ENCODE peak calls at places on chromosomes 11 and 22, in six cellular contexts. One of them, this sample, is unnamed.

GRCh38 chr22:23395476-23396361 is 184.4 kb downstream of the IGLL1 start:
- DNase-seq in fibroblast of mammary gland: no peak
- DNase-seq in DMS153: no peak
- DNase-seq in nucleus accumbens: no peak
- DNase-seq in ovary: no peak
- DNase-seq in stimulated activated CD4-positive, alpha-beta T cell treated with anti-CD3 and anti-CD28 coated beads, Interleukin-15, amount 100 ng/mL, for 24 hours: no peak
- DNase-seq in this sample: no peak

GRCh38 chr22:24282401-24282800 is 11.8 kb downstream of the SPECC1L start:
- DNase-seq in nucleus accumbens: no peak
- DNase-seq in stimulated activated CD4-positive, alpha-beta T cell treated with anti-CD3 and anti-CD28 coated beads, Interleukin-15, amount 100 ng/mL, for 24 hours: no peak
- DNase-seq in DMS153: no peak
- DNase-seq in fibroblast of mammary gland: no peak
- DNase-seq in ovary: no peak
- DNase-seq in this sample: no peak

GRCh38 chr22:50694099-50694498 is 21.5 kb downstream of the SHANK3 start:
- DNase-seq in DMS153: no peak
- DNase-seq in stimulated activated CD4-positive, alpha-beta T cell treated with anti-CD3 and anti-CD28 coated beads, Interleukin-15, amount 100 ng/mL, for 24 hours: no peak
- DNase-seq in nucleus accumbens: no peak
- DNase-seq in ovary: no peak
- DNase-seq in fibroblast of mammary gland: no peak
- DNase-seq in this sample: no peak

GRCh38 chr11:93648168-93648567 is 13.3 kb upstream of the CEP295 start:
- DNase-seq in DMS153: peak; percentile 18
- DNase-seq in stimulated activated CD4-positive, alpha-beta T cell treated with anti-CD3 and anti-CD28 coated beads, Interleukin-15, amount 100 ng/mL, for 24 hours: no peak
- DNase-seq in ovary: no peak
- DNase-seq in nucleus accumbens: no peak
- DNase-seq in fibroblast of mammary gland: peak; percentile 10
- DNase-seq in this sample: no peak

GRCh38 chr22:43183496-43184263 is 3.3 kb downstream of the TTLL12 start:
- DNase-seq in DMS153: no peak
- DNase-seq in ovary: no peak
- DNase-seq in nucleus accumbens: no peak
- DNase-seq in stimulated activated CD4-positive, alpha-beta T cell treated with anti-CD3 and anti-CD28 coated beads, Interleukin-15, amount 100 ng/mL, for 24 hours: no peak
- DNase-seq in fibroblast of mammary gland: peak; percentile 61
- DNase-seq in this sample: peak; percentile 85

GRCh38 chr11:57406337-57406904 is 16.0 kb upstream of the PRG2 start:
- DNase-seq in DMS153: no peak
- DNase-seq in nucleus accumbens: no peak
- DNase-seq in ovary: no peak
- DNase-seq in stimulated activated CD4-positive, alpha-beta T cell treated with anti-CD3 and anti-CD28 coated beads, Interleukin-15, amount 100 ng/mL, for 24 hours: peak; percentile 69
- DNase-seq in fibroblast of mammary gland: peak; percentile 60
- DNase-seq in this sample: no peak

GRCh38 chr11:84465040-84465439 is 1162.1 kb downstream of the DLG2 start:
- DNase-seq in nucleus accumbens: no peak
- DNase-seq in ovary: no peak
- DNase-seq in stimulated activated CD4-positive, alpha-beta T cell treated with anti-CD3 and anti-CD28 coated beads, Interleukin-15, amount 100 ng/mL, for 24 hours: no peak
- DNase-seq in fibroblast of mammary gland: peak; percentile 18
- DNase-seq in DMS153: no peak
- DNase-seq in this sample: no peak

GRCh38 chr11:94730153-94730552 is 38.0 kb upstream of the AMOTL1 start:
- DNase-seq in fibroblast of mammary gland: no peak
- DNase-seq in ovary: no peak
- DNase-seq in stimulated activated CD4-positive, alpha-beta T cell treated with anti-CD3 and anti-CD28 coated beads, Interleukin-15, amount 100 ng/mL, for 24 hours: no peak
- DNase-seq in nucleus accumbens: no peak
- DNase-seq in DMS153: no peak
- DNase-seq in this sample: no peak

GRCh38 chr11:124075841-124076571 is 34.9 kb upstream of the OR10G7 start:
- DNase-seq in stimulated activated CD4-positive, alpha-beta T cell treated with anti-CD3 and anti-CD28 coated beads, Interleukin-15, amount 100 ng/mL, for 24 hours: peak; percentile 30
- DNase-seq in DMS153: no peak
- DNase-seq in ovary: no peak
- DNase-seq in nucleus accumbens: no peak
- DNase-seq in fibroblast of mammary gland: no peak
- DNase-seq in this sample: no peak

GRCh38 chr11:112279901-112280267 is 19.2 kb upstream of the PLET1 start:
- DNase-seq in nucleus accumbens: peak; percentile 41
- DNase-seq in ovary: peak; percentile 61
- DNase-seq in stimulated activated CD4-positive, alpha-beta T cell treated with anti-CD3 and anti-CD28 coated beads, Interleukin-15, amount 100 ng/mL, for 24 hours: peak; percentile 79
- DNase-seq in DMS153: no peak
- DNase-seq in fibroblast of mammary gland: peak; percentile 46
- DNase-seq in this sample: peak; percentile 80

GRCh38 chr11:115144014-115144413 is 360.2 kb downstream of the CADM1 start:
- DNase-seq in stimulated activated CD4-positive, alpha-beta T cell treated with anti-CD3 and anti-CD28 coated beads, Interleukin-15, amount 100 ng/mL, for 24 hours: no peak
- DNase-seq in nucleus accumbens: no peak
- DNase-seq in fibroblast of mammary gland: no peak
- DNase-seq in DMS153: no peak
- DNase-seq in ovary: no peak
- DNase-seq in this sample: no peak

GRCh38 chr11:69253028-69253427 is 40.9 kb upstream of the MYEOV start:
- DNase-seq in ovary: no peak
- DNase-seq in fibroblast of mammary gland: peak; percentile 80
- DNase-seq in stimulated activated CD4-positive, alpha-beta T cell treated with anti-CD3 and anti-CD28 coated beads, Interleukin-15, amount 100 ng/mL, for 24 hours: no peak
- DNase-seq in DMS153: no peak
- DNase-seq in nucleus accumbens: no peak
- DNase-seq in this sample: no peak

GRCh38 chr22:41976070-41976901 is 7.0 kb downstream of the SEPTIN3 start:
- DNase-seq in DMS153: no peak
- DNase-seq in ovary: no peak
- DNase-seq in stimulated activated CD4-positive, alpha-beta T cell treated with anti-CD3 and anti-CD28 coated beads, Interleukin-15, amount 100 ng/mL, for 24 hours: peak; percentile 70
- DNase-seq in nucleus accumbens: peak; percentile 26
- DNase-seq in fibroblast of mammary gland: no peak
- DNase-seq in this sample: peak; percentile 74

GRCh38 chr11:117583063-117583801 is 213.8 kb downstream of the DSCAML1 start:
- DNase-seq in fibroblast of mammary gland: no peak
- DNase-seq in DMS153: no peak
- DNase-seq in nucleus accumbens: no peak
- DNase-seq in ovary: no peak
- DNase-seq in stimulated activated CD4-positive, alpha-beta T cell treated with anti-CD3 and anti-CD28 coated beads, Interleukin-15, amount 100 ng/mL, for 24 hours: no peak
- DNase-seq in this sample: no peak

GRCh38 chr22:46054091-46054877 is 77.3 kb upstream of the WNT7B start:
- DNase-seq in ovary: peak; percentile 88
- DNase-seq in DMS153: peak; percentile 50
- DNase-seq in nucleus accumbens: peak; percentile 96
- DNase-seq in fibroblast of mammary gland: peak; percentile 83
- DNase-seq in stimulated activated CD4-positive, alpha-beta T cell treated with anti-CD3 and anti-CD28 coated beads, Interleukin-15, amount 100 ng/mL, for 24 hours: peak; percentile 49
- DNase-seq in this sample: no peak

GRCh38 chr22:38172489-38173155 is 9.0 kb downstream of the PLA2G6 start:
- DNase-seq in stimulated activated CD4-positive, alpha-beta T cell treated with anti-CD3 and anti-CD28 coated beads, Interleukin-15, amount 100 ng/mL, for 24 hours: no peak
- DNase-seq in DMS153: peak; percentile 84
- DNase-seq in nucleus accumbens: no peak
- DNase-seq in ovary: peak; percentile 47
- DNase-seq in fibroblast of mammary gland: no peak
- DNase-seq in this sample: no peak

GRCh38 chr11:93921695-93922468 is 71.5 kb upstream of the VSTM5 start:
- DNase-seq in nucleus accumbens: no peak
- DNase-seq in fibroblast of mammary gland: peak; percentile 70
- DNase-seq in ovary: no peak
- DNase-seq in stimulated activated CD4-positive, alpha-beta T cell treated with anti-CD3 and anti-CD28 coated beads, Interleukin-15, amount 100 ng/mL, for 24 hours: peak; percentile 13
- DNase-seq in DMS153: peak; percentile 3
- DNase-seq in this sample: peak; percentile 65

GRCh38 chr11:68051191-68052136 is 12.6 kb downstream of the TCIRG1 start:
- DNase-seq in fibroblast of mammary gland: no peak
- DNase-seq in DMS153: no peak
- DNase-seq in stimulated activated CD4-positive, alpha-beta T cell treated with anti-CD3 and anti-CD28 coated beads, Interleukin-15, amount 100 ng/mL, for 24 hours: no peak
- DNase-seq in nucleus accumbens: no peak
- DNase-seq in ovary: no peak
- DNase-seq in this sample: no peak

GRCh38 chr11:44057340-44057739 is 8.7 kb upstream of the ACCS start:
- DNase-seq in DMS153: no peak
- DNase-seq in fibroblast of mammary gland: no peak
- DNase-seq in ovary: no peak
- DNase-seq in stimulated activated CD4-positive, alpha-beta T cell treated with anti-CD3 and anti-CD28 coated beads, Interleukin-15, amount 100 ng/mL, for 24 hours: no peak
- DNase-seq in nucleus accumbens: no peak
- DNase-seq in this sample: no peak

GRCh38 chr11:76155455-76156232 is 50.7 kb downstream of the WNT11 start:
- DNase-seq in DMS153: no peak
- DNase-seq in stimulated activated CD4-positive, alpha-beta T cell treated with anti-CD3 and anti-CD28 coated beads, Interleukin-15, amount 100 ng/mL, for 24 hours: no peak
- DNase-seq in nucleus accumbens: no peak
- DNase-seq in ovary: no peak
- DNase-seq in fibroblast of mammary gland: no peak
- DNase-seq in this sample: no peak

GRCh38 chr22:46262449-46263207 is 515 bp downstream of the PKDREJ start:
- DNase-seq in nucleus accumbens: no peak
- DNase-seq in DMS153: no peak
- DNase-seq in stimulated activated CD4-positive, alpha-beta T cell treated with anti-CD3 and anti-CD28 coated beads, Interleukin-15, amount 100 ng/mL, for 24 hours: peak; percentile 60
- DNase-seq in fibroblast of mammary gland: peak; percentile 65
- DNase-seq in ovary: peak; percentile 64
- DNase-seq in this sample: no peak

GRCh38 chr11:125679397-125679796 is 1.2 kb downstream of the ACRV1 start:
- DNase-seq in stimulated activated CD4-positive, alpha-beta T cell treated with anti-CD3 and anti-CD28 coated beads, Interleukin-15, amount 100 ng/mL, for 24 hours: no peak
- DNase-seq in DMS153: no peak
- DNase-seq in ovary: no peak
- DNase-seq in fibroblast of mammary gland: peak; percentile 5
- DNase-seq in nucleus accumbens: no peak
- DNase-seq in this sample: peak; percentile 23

GRCh38 chr22:34102633-34103032 is 182.4 kb upstream of the LARGE1 start:
- DNase-seq in nucleus accumbens: no peak
- DNase-seq in ovary: no peak
- DNase-seq in stimulated activated CD4-positive, alpha-beta T cell treated with anti-CD3 and anti-CD28 coated beads, Interleukin-15, amount 100 ng/mL, for 24 hours: no peak
- DNase-seq in DMS153: no peak
- DNase-seq in fibroblast of mammary gland: no peak
- DNase-seq in this sample: no peak

GRCh38 chr22:48197189-48197690 is 1434.8 kb downstream of the TBC1D22A start:
- DNase-seq in ovary: no peak
- DNase-seq in nucleus accumbens: no peak
- DNase-seq in fibroblast of mammary gland: no peak
- DNase-seq in DMS153: no peak
- DNase-seq in stimulated activated CD4-positive, alpha-beta T cell treated with anti-CD3 and anti-CD28 coated beads, Interleukin-15, amount 100 ng/mL, for 24 hours: no peak
- DNase-seq in this sample: no peak

GRCh38 chr11:9015677-9016076 is 11.9 kb upstream of the NRIP3 start:
- DNase-seq in ovary: peak; percentile 54
- DNase-seq in DMS153: peak; percentile 65
- DNase-seq in stimulated activated CD4-positive, alpha-beta T cell treated with anti-CD3 and anti-CD28 coated beads, Interleukin-15, amount 100 ng/mL, for 24 hours: peak; percentile 62
- DNase-seq in nucleus accumbens: peak; percentile 20
- DNase-seq in fibroblast of mammary gland: peak; percentile 83
- DNase-seq in this sample: peak; percentile 76

GRCh38 chr11:17401316-17401715 is 12.9 kb upstream of the KCNJ11 start:
- DNase-seq in DMS153: no peak
- DNase-seq in nucleus accumbens: no peak
- DNase-seq in fibroblast of mammary gland: no peak
- DNase-seq in ovary: no peak
- DNase-seq in stimulated activated CD4-positive, alpha-beta T cell treated with anti-CD3 and anti-CD28 coated beads, Interleukin-15, amount 100 ng/mL, for 24 hours: no peak
- DNase-seq in this sample: no peak

GRCh38 chr11:38416141-38416540 is 1818.1 kb upstream of the RAG2 start:
- DNase-seq in stimulated activated CD4-positive, alpha-beta T cell treated with anti-CD3 and anti-CD28 coated beads, Interleukin-15, amount 100 ng/mL, for 24 hours: no peak
- DNase-seq in DMS153: no peak
- DNase-seq in fibroblast of mammary gland: no peak
- DNase-seq in nucleus accumbens: no peak
- DNase-seq in ovary: no peak
- DNase-seq in this sample: no peak

GRCh38 chr22:19516378-19517170 is 7.6 kb downstream of the CLDN5 start:
- DNase-seq in stimulated activated CD4-positive, alpha-beta T cell treated with anti-CD3 and anti-CD28 coated beads, Interleukin-15, amount 100 ng/mL, for 24 hours: no peak
- DNase-seq in nucleus accumbens: no peak
- DNase-seq in DMS153: no peak
- DNase-seq in fibroblast of mammary gland: no peak
- DNase-seq in ovary: no peak
- DNase-seq in this sample: no peak

GRCh38 chr11:85826096-85826855 is 15.3 kb upstream of the SYTL2 start:
- DNase-seq in DMS153: no peak
- DNase-seq in nucleus accumbens: no peak
- DNase-seq in fibroblast of mammary gland: peak; percentile 60
- DNase-seq in stimulated activated CD4-positive, alpha-beta T cell treated with anti-CD3 and anti-CD28 coated beads, Interleukin-15, amount 100 ng/mL, for 24 hours: peak; percentile 40
- DNase-seq in ovary: peak; percentile 38
- DNase-seq in this sample: no peak

GRCh38 chr11:77705195-77705876 is 67.7 kb upstream of the CLNS1A start:
- DNase-seq in stimulated activated CD4-positive, alpha-beta T cell treated with anti-CD3 and anti-CD28 coated beads, Interleukin-15, amount 100 ng/mL, for 24 hours: peak; percentile 25
- DNase-seq in fibroblast of mammary gland: peak; percentile 44
- DNase-seq in ovary: no peak
- DNase-seq in DMS153: no peak
- DNase-seq in nucleus accumbens: no peak
- DNase-seq in this sample: peak; percentile 44

GRCh38 chr11:114160884-114161283 is 101.4 kb downstream of the ZBTB16 start:
- DNase-seq in nucleus accumbens: no peak
- DNase-seq in DMS153: no peak
- DNase-seq in ovary: no peak
- DNase-seq in stimulated activated CD4-positive, alpha-beta T cell treated with anti-CD3 and anti-CD28 coated beads, Interleukin-15, amount 100 ng/mL, for 24 hours: no peak
- DNase-seq in fibroblast of mammary gland: peak; percentile 92
- DNase-seq in this sample: no peak